ENCODE peak calls at places on chromosomes 2 and 18, in seven cellular contexts. X, Z, G, P, V, W and J are unnamed samples.

GRCh38 chr2:238019962-238020361 is 40.8 kb upstream of the SCLY start:
- DNase-seq in G (no peak), P (no peak), V (no peak), X (no peak), W (no peak), Z (no peak), J (no peak)

GRCh38 chr2:2657121-2657962 is 326.3 kb upstream of the MYT1L start:
- DNase-seq in V (no peak), G (no peak), Z (no peak), W (no peak), P (no peak), X (no peak), J (no peak)

GRCh38 chr2:144350151-144350802 is 169.6 kb downstream of the ZEB2 start:
- DNase-seq in P (no peak), Z (peak), W (peak), X (no peak), V (no peak), G (no peak), J (no peak)

GRCh38 chr2:10547011-10547410 is 98.9 kb upstream of the ODC1 start:
- DNase-seq in X (no peak), V (no peak), G (no peak), W (no peak), Z (peak), P (no peak), J (no peak)

GRCh38 chr2:206392118-206392517 is 51.2 kb upstream of the ADAM23 start:
- DNase-seq in Z (peak), P (no peak), G (no peak), X (peak), W (peak), V (no peak), J (peak)

GRCh38 chr2:26712486-26713465 is 20.3 kb downstream of the KCNK3 start:
- DNase-seq in V (peak), W (no peak), G (peak), X (no peak), Z (peak), P (no peak), J (peak)

GRCh38 chr2:160423141-160423540 is 70.5 kb downstream of the RBMS1 start:
- DNase-seq in G (no peak), X (no peak), V (no peak), Z (no peak), P (no peak), W (no peak), J (no peak)

GRCh38 chr2:30261695-30262211 is 30.4 kb downstream of the LBH start:
- DNase-seq in X (no peak), P (no peak), W (no peak), V (no peak), Z (no peak), G (no peak), J (no peak)

GRCh38 chr2:152676461-152676860 is 40.8 kb downstream of the PRPF40A start:
- DNase-seq in V (no peak), G (no peak), W (no peak), X (no peak), Z (no peak), P (no peak), J (no peak)

GRCh38 chr18:74278058-74278457 is 13.7 kb downstream of the CYB5A start:
- DNase-seq in P (no peak), Z (no peak), X (no peak), V (no peak), G (no peak), W (no peak), J (no peak)

GRCh38 chr2:95345415-95346235 is 48.5 kb downstream of the KCNIP3 start:
- DNase-seq in G (peak), P (peak), Z (peak), W (peak), V (peak), X (peak), J (peak)

GRCh38 chr2:74696758-74697327 is 42.8 kb downstream of the SEMA4F start:
- DNase-seq in P (no peak), Z (peak), G (no peak), X (peak), W (no peak), V (no peak), J (no peak)

GRCh38 chr2:71143782-71144181 is 13.3 kb downstream of the MPHOSPH10 start:
- DNase-seq in W (no peak), X (no peak), G (no peak), Z (no peak), P (no peak), V (no peak), J (no peak)

GRCh38 chr2:162123806-162124758 is 28.0 kb downstream of the GCG start:
- DNase-seq in X (no peak), G (peak), V (no peak), Z (peak), W (no peak), P (no peak), J (no peak)

GRCh38 chr18:76459687-76460350 is 35.2 kb downstream of the ZNF516 start:
- DNase-seq in X (peak), Z (peak), W (no peak), V (no peak), G (no peak), P (no peak), J (no peak)

GRCh38 chr2:111961663-111962062 is 63.3 kb downstream of the MERTK start:
- DNase-seq in P (no peak), W (no peak), V (no peak), G (no peak), X (no peak), Z (no peak), J (no peak)

GRCh38 chr2:168466834-168467565 is 10.9 kb downstream of the CERS6 start:
- DNase-seq in G (peak), X (no peak), Z (no peak), W (no peak), V (no peak), P (no peak), J (no peak)

GRCh38 chr2:216287251-216287650 is 85.0 kb downstream of the MARCHF4 start:
- DNase-seq in V (no peak), G (no peak), Z (peak), W (no peak), P (no peak), X (no peak), J (no peak)

GRCh38 chr18:70559446-70559845 is 270.6 kb downstream of the SOCS6 start:
- DNase-seq in V (no peak), X (no peak), G (no peak), P (no peak), W (no peak), Z (no peak), J (no peak)

GRCh38 chr2:206217743-206218520 is 56.5 kb upstream of the ZDBF2 start:
- DNase-seq in Z (peak), X (no peak), P (no peak), V (no peak), W (no peak), G (no peak), J (no peak)